ENCODE peak calls at places on chromosomes 7 and 10, in ten cellular contexts. O is endodermal cell, B is WTC11, T is adrenal gland, Y is transverse colon, P is lower leg skin, L is psoas muscle, R is ovary, A is BJ, Z is GM06990. U is an unnamed sample.

GRCh38 chr10:82394122-82394521 is 519.1 kb downstream of the NRG3 start:
- DNase-seq in O (no peak), B (no peak), T (no peak), Y (no peak), P (no peak), L (no peak), R (no peak), A (no peak), Z (no peak), U (no peak)

GRCh38 chr10:121598261-121599249 is at the start of gene FGFR2:
- DNase-seq in O (peak; percentile 95), B (peak; percentile 89), T (peak; percentile 90), Y (peak; percentile 88), P (peak; percentile 95), L (peak; percentile 78), R (peak; percentile 87), A (no peak), Z (no peak), U (peak; percentile 89)

GRCh38 chr7:2217716-2218443 is 14.9 kb downstream of the MAD1L1 start:
- DNase-seq in O (no peak), B (no peak), T (no peak), Y (no peak), P (no peak), L (no peak), R (no peak), A (no peak), Z (no peak), U (no peak)

GRCh38 chr10:133275683-133276092 is 980 bp downstream of the ADAM8 start:
- DNase-seq in O (no peak), B (no peak), T (no peak), Y (no peak), P (no peak), L (no peak), R (no peak), A (no peak), Z (peak; percentile 72), U (peak; percentile 53)

GRCh38 chr10:78937800-78938694 is 130.7 kb upstream of the ZMIZ1 start:
- DNase-seq in O (peak; percentile 79), B (no peak), T (no peak), Y (no peak), P (no peak), L (no peak), R (no peak), A (no peak), Z (no peak), U (peak; percentile 33)

GRCh38 chr7:42932861-42933591 is 850 bp downstream of the MRPL32 start:
- DNase-seq in O (peak; percentile 65), B (no peak), T (no peak), Y (no peak), P (no peak), L (no peak), R (no peak), A (no peak), Z (no peak), U (no peak)

GRCh38 chr10:62853710-62854109 is 37.5 kb upstream of the EGR2 start:
- DNase-seq in O (no peak), B (no peak), T (no peak), Y (no peak), P (no peak), L (no peak), R (no peak), A (no peak), Z (peak; percentile 27), U (no peak)

GRCh38 chr7:131285558-131285957 is 42.1 kb upstream of the MKLN1 start:
- DNase-seq in O (no peak), B (no peak), T (no peak), Y (no peak), P (no peak), L (peak; percentile 37), R (no peak), A (no peak), Z (no peak), U (no peak)

GRCh38 chr10:30704016-30704600 is 74.6 kb upstream of the LYZL2 start:
- DNase-seq in O (no peak), B (no peak), T (no peak), Y (no peak), P (no peak), L (no peak), R (no peak), A (no peak), Z (no peak), U (no peak)

GRCh38 chr10:131310054-131310903 is 1.2 kb downstream of the TCERG1L start:
- DNase-seq in O (no peak), B (no peak), T (no peak), Y (no peak), P (no peak), L (no peak), R (no peak), A (no peak), Z (no peak), U (no peak)

GRCh38 chr10:26860026-26860541 is 674 bp downstream of the ABI1 start:
- DNase-seq in O (peak; percentile 78), B (peak; percentile 47), T (peak; percentile 64), Y (peak; percentile 56), P (peak; percentile 95), L (peak; percentile 69), R (peak; percentile 67), A (no peak), Z (no peak), U (peak; percentile 67)

GRCh38 chr10:122341141-122341810 is 33.2 kb upstream of the PLEKHA1 start:
- DNase-seq in O (peak; percentile 40), B (no peak), T (no peak), Y (no peak), P (peak; percentile 78), L (no peak), R (peak; percentile 29), A (no peak), Z (no peak), U (no peak)

DNA sequence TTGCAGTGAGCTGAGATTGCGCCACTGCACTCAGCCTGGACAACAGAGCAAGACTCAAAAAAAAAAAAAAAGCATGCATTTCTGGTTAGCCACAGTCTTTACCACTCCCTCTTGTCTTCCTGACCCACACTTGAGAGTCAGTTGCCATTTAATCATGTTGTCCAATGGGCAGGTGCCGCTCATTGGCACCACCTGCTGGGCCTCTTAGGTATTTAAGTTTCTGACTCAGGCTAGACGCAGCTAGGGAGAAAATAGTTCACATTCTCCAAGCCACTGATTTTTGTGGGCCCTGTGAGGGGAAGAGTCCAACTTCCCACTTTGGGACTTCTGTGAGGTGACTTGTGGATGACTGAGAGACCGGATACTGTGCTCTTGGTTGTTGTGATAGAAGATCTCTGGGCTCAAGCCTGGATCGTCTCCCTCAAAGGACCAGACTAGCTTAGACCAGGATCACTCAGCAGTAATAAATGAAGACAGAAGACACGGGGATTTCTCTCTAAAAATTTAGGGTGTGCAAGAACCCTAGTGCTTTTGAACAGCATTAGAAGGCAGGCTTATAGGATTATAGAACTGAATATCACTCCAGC is 26.8 kb upstream of the SORCS3 start:
- DNase-seq in O (peak; percentile 87), B (peak; percentile 66), T (peak; percentile 28), Y (no peak), P (no peak), L (no peak), R (no peak), A (no peak), Z (no peak), U (peak; percentile 28)
- TF ChIP-seq CTCF in O (peak; percentile 81), B (peak; percentile 74), T (peak; percentile 54), Y (no peak), P (no peak), L (peak; percentile 20), R (no peak), A (peak; percentile 60), Z (peak; percentile 61), U (peak; percentile 27)

DNA sequence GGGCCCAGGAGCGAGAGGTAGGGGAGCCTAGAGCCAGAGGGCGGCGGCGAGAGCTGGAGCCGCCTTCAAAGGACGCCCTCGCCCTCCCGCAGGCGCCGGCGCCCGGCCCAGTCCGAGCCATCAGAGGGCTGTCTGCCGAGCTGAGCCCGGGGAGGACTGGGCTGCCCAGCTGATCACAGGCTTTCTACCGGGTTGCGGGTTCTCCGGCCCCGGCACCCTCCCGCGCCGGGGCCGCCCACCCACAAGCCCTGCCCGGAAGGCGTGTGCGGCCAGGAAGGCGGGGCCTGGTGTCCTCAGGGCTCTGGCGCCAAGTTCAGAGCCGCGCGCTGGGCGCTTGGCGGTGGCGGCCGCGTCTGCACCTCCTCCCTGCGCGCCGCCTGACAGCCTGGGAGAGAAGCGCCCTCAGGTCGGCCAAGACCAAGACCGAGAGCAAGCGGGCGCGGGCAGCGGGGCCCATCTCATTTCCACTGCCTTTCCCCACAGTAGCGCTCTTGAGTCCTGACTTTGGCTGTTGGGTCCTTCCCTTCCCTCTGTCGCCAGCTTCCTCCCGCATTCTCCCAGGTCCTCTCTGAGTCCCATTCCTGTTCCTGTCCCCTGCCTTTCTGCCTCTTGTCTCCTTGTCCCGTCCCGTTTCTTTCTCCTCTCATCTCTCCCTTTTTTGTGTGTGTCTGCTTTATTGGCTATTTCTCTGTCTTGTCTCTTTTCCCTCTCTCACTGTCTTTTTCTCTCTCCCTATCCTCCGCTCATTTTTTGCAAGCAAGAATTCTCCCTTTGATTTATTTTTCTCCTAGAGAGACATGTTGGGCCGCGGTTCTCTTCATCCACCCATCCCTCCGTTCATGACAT is 60.6 kb upstream of the MSMB start:
- DNase-seq in O (peak; percentile 92), B (peak; percentile 75), T (peak; percentile 65), Y (peak; percentile 48), P (peak; percentile 87), L (peak; percentile 62), R (no peak), A (no peak), Z (peak; percentile 51), U (peak; percentile 73)
- TF ChIP-seq CTCF in O (peak; percentile 28), B (no peak), T (no peak), Y (peak; percentile 47), P (peak; percentile 66), L (peak; percentile 6), R (no peak), A (no peak), Z (no peak), U (no peak)

GRCh38 chr10:68578945-68579344 is 18.8 kb downstream of the TET1 start:
- DNase-seq in O (no peak), B (no peak), T (no peak), Y (no peak), P (no peak), L (no peak), R (no peak), A (no peak), Z (no peak), U (no peak)

GRCh38 chr10:68572151-68572550 is 12.0 kb downstream of the TET1 start:
- DNase-seq in O (no peak), B (no peak), T (no peak), Y (no peak), P (no peak), L (no peak), R (no peak), A (no peak), Z (no peak), U (no peak)

DNA sequence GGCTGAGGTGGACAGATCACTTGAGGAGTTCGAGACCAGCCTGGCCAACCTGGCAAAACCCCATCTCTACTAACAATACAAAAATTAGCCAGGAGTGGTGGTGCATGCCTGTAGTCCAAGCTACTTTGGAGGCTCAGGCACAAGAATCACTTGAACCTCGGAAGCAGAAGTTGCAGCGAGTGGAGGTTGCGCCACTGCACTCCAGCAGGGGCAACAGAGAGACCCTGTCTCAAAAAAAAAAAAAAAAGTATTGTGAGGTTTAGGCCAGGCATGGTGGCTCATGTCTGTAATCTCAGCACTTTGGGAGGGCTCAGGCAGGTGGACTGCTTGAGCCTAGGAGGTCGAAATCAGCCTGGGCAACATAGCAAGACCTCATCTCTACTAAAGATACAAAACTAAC is 16.0 kb downstream of the TET1 start:
- DNase-seq in O (peak; percentile 82), B (peak; percentile 41), T (no peak), Y (no peak), P (peak; percentile 56), L (no peak), R (no peak), A (no peak), Z (no peak), U (no peak)
- TF ChIP-seq CTCF in O (peak; percentile 69), B (peak; percentile 40), T (no peak), Y (no peak), P (no peak), L (no peak), R (no peak), A (no peak), Z (no peak), U (no peak)

GRCh38 chr7:102875700-102876192 is 37.1 kb upstream of the LRRC17 start:
- DNase-seq in O (peak; percentile 50), B (no peak), T (no peak), Y (no peak), P (no peak), L (no peak), R (no peak), A (peak; percentile 96), Z (no peak), U (peak; percentile 72)
- TF ChIP-seq CTCF in O (no peak), B (no peak), T (no peak), Y (no peak), P (no peak), L (no peak), R (no peak), A (peak; percentile 10), Z (no peak), U (no peak)